ENCODE peak calls at places on chromosomes 11 and 22, in eight cellular contexts. One of them, this sample, is unnamed.

GRCh38 chr11:12103411-12104225 is 6.8 kb upstream of the MICAL2 start:
- DNase-seq in AG10803: no peak
- DNase-seq in transverse colon: no peak
- DNase-seq in tibial artery: peak
- DNase-seq in Panc1: no peak
- DNase-seq in cardiac fibroblast: no peak
- DNase-seq in coronary artery: peak
- DNase-seq in foreskin fibroblast: no peak
- DNase-seq in this sample: no peak

GRCh38 chr11:86035164-86035563 is 33.7 kb downstream of the PICALM start:
- DNase-seq in AG10803: no peak
- DNase-seq in transverse colon: no peak
- DNase-seq in tibial artery: no peak
- DNase-seq in Panc1: no peak
- DNase-seq in cardiac fibroblast: no peak
- DNase-seq in coronary artery: no peak
- DNase-seq in foreskin fibroblast: no peak
- DNase-seq in this sample: no peak

GRCh38 chr22:18068381-18068988 is 9.3 kb upstream of the PEX26 start:
- DNase-seq in AG10803: peak
- DNase-seq in transverse colon: no peak
- DNase-seq in tibial artery: peak
- DNase-seq in Panc1: no peak
- DNase-seq in cardiac fibroblast: peak
- DNase-seq in coronary artery: no peak
- DNase-seq in foreskin fibroblast: no peak
- DNase-seq in this sample: no peak

GRCh38 chr11:47376543-47377371 is 1.6 kb downstream of the SPI1 start:
- DNase-seq in AG10803: no peak
- DNase-seq in transverse colon: peak
- DNase-seq in tibial artery: no peak
- DNase-seq in Panc1: no peak
- DNase-seq in cardiac fibroblast: no peak
- DNase-seq in coronary artery: no peak
- DNase-seq in foreskin fibroblast: no peak
- DNase-seq in this sample: no peak

GRCh38 chr22:48691431-48691851 is 1136.2 kb downstream of the BRD1 start:
- DNase-seq in AG10803: no peak
- DNase-seq in transverse colon: no peak
- DNase-seq in tibial artery: no peak
- DNase-seq in Panc1: no peak
- DNase-seq in cardiac fibroblast: no peak
- DNase-seq in coronary artery: no peak
- DNase-seq in foreskin fibroblast: no peak
- DNase-seq in this sample: no peak

GRCh38 chr11:66861774-66862558 is 5.1 kb downstream of the LRFN4 start:
- DNase-seq in AG10803: no peak
- DNase-seq in transverse colon: no peak
- DNase-seq in tibial artery: no peak
- DNase-seq in Panc1: no peak
- DNase-seq in cardiac fibroblast: no peak
- DNase-seq in coronary artery: no peak
- DNase-seq in foreskin fibroblast: no peak
- DNase-seq in this sample: peak

GRCh38 chr11:61756452-61757212 is 4.2 kb downstream of the MYRF start:
- DNase-seq in AG10803: no peak
- DNase-seq in transverse colon: peak
- DNase-seq in tibial artery: no peak
- DNase-seq in Panc1: no peak
- DNase-seq in cardiac fibroblast: peak
- DNase-seq in coronary artery: no peak
- DNase-seq in foreskin fibroblast: peak
- DNase-seq in this sample: no peak

GRCh38 chr22:36299295-36299694 is 46.4 kb downstream of the APOL1 start:
- DNase-seq in AG10803: no peak
- DNase-seq in transverse colon: no peak
- DNase-seq in tibial artery: no peak
- DNase-seq in Panc1: no peak
- DNase-seq in cardiac fibroblast: no peak
- DNase-seq in coronary artery: no peak
- DNase-seq in foreskin fibroblast: no peak
- DNase-seq in this sample: no peak

GRCh38 chr22:19878461-19879247 is 24.0 kb upstream of the GNB1L start:
- DNase-seq in AG10803: peak
- DNase-seq in transverse colon: no peak
- DNase-seq in tibial artery: peak
- DNase-seq in Panc1: no peak
- DNase-seq in cardiac fibroblast: no peak
- DNase-seq in coronary artery: peak
- DNase-seq in foreskin fibroblast: peak
- DNase-seq in this sample: peak

GRCh38 chr11:134802598-134802997 is 390.6 kb upstream of the B3GAT1 start:
- DNase-seq in AG10803: no peak
- DNase-seq in transverse colon: no peak
- DNase-seq in tibial artery: no peak
- DNase-seq in Panc1: no peak
- DNase-seq in cardiac fibroblast: no peak
- DNase-seq in coronary artery: no peak
- DNase-seq in foreskin fibroblast: no peak
- DNase-seq in this sample: no peak

GRCh38 chr11:131685206-131685605 is 314.8 kb downstream of the NTM start:
- DNase-seq in AG10803: no peak
- DNase-seq in transverse colon: no peak
- DNase-seq in tibial artery: no peak
- DNase-seq in Panc1: no peak
- DNase-seq in cardiac fibroblast: no peak
- DNase-seq in coronary artery: no peak
- DNase-seq in foreskin fibroblast: no peak
- DNase-seq in this sample: no peak

GRCh38 chr22:43828711-43829447 is 16.8 kb upstream of the EFCAB6 start:
- DNase-seq in AG10803: peak
- DNase-seq in transverse colon: no peak
- DNase-seq in tibial artery: peak
- DNase-seq in Panc1: no peak
- DNase-seq in cardiac fibroblast: peak
- DNase-seq in coronary artery: peak
- DNase-seq in foreskin fibroblast: peak
- DNase-seq in this sample: peak

GRCh38 chr22:38882480-38882879 is 10.5 kb upstream of the CBX6 start:
- DNase-seq in AG10803: peak
- DNase-seq in transverse colon: no peak
- DNase-seq in tibial artery: peak
- DNase-seq in Panc1: no peak
- DNase-seq in cardiac fibroblast: peak
- DNase-seq in coronary artery: peak
- DNase-seq in foreskin fibroblast: peak
- DNase-seq in this sample: no peak

GRCh38 chr11:83122050-83122449 is 34.9 kb upstream of the PCF11 start:
- DNase-seq in AG10803: peak
- DNase-seq in transverse colon: no peak
- DNase-seq in tibial artery: no peak
- DNase-seq in Panc1: no peak
- DNase-seq in cardiac fibroblast: no peak
- DNase-seq in coronary artery: no peak
- DNase-seq in foreskin fibroblast: no peak
- DNase-seq in this sample: no peak

GRCh38 chr11:128776088-128776433 is 82.2 kb downstream of the FLI1 start:
- DNase-seq in AG10803: no peak
- DNase-seq in transverse colon: peak
- DNase-seq in tibial artery: no peak
- DNase-seq in Panc1: no peak
- DNase-seq in cardiac fibroblast: no peak
- DNase-seq in coronary artery: no peak
- DNase-seq in foreskin fibroblast: no peak
- DNase-seq in this sample: no peak

GRCh38 chr11:2943711-2944118 is 14.5 kb upstream of the PHLDA2 start:
- DNase-seq in AG10803: no peak
- DNase-seq in transverse colon: peak
- DNase-seq in tibial artery: no peak
- DNase-seq in Panc1: no peak
- DNase-seq in cardiac fibroblast: no peak
- DNase-seq in coronary artery: no peak
- DNase-seq in foreskin fibroblast: no peak
- DNase-seq in this sample: no peak

GRCh38 chr11:56849250-56849649 is 100.8 kb upstream of the OR9G4 start:
- DNase-seq in AG10803: no peak
- DNase-seq in transverse colon: no peak
- DNase-seq in tibial artery: no peak
- DNase-seq in Panc1: no peak
- DNase-seq in cardiac fibroblast: no peak
- DNase-seq in coronary artery: no peak
- DNase-seq in foreskin fibroblast: no peak
- DNase-seq in this sample: no peak

DNA sequence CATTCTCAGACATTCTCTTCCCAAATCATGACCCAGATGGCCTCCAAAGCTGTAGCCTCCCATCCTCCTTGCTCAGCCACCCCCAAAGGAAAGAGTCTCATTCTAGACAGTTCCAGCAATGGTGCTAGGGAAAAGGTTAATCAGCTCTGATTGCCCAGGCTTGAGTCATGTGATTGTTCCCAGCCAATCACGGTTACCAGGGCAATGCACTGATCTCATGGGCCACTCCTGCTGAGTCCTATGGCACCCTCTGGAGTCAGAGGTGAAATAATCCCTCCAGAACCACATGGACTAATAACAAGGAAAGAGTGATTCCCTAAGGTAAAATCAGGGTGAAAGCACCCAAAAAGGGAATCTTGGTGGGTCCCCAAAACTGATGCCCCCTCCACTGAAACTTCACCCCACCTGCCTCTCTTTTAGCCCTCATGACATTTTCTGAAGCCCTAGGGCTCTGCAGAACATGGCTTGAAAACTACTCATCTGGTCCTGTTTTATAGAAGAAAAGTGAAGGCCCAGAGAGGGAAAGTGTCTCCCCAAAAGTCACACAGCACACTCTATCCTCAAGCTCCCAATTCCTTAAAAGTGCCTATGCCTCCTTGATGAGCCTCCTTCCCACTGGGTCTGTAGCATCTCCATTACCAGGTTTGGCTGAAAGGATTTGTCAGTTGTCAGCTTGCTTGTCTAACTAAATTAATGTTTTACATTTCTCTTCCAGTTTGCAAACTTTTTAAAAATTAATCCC is 203.7 kb downstream of the MN1 start:
- DNase-seq in AG10803: no peak
- DNase-seq in transverse colon: no peak
- DNase-seq in tibial artery: no peak
- DNase-seq in Panc1: no peak
- DNase-seq in cardiac fibroblast: no peak
- DNase-seq in coronary artery: no peak
- DNase-seq in foreskin fibroblast: no peak
- DNase-seq in this sample: no peak
- TF ChIP-seq CTCF in AG10803: no peak
- TF ChIP-seq CTCF in transverse colon: no peak
- TF ChIP-seq CTCF in tibial artery: no peak
- TF ChIP-seq CTCF in Panc1: no peak
- TF ChIP-seq CTCF in cardiac fibroblast: no peak
- TF ChIP-seq CTCF in coronary artery: no peak
- TF ChIP-seq CTCF in foreskin fibroblast: no peak
- TF ChIP-seq CTCF in this sample: no peak

DNA sequence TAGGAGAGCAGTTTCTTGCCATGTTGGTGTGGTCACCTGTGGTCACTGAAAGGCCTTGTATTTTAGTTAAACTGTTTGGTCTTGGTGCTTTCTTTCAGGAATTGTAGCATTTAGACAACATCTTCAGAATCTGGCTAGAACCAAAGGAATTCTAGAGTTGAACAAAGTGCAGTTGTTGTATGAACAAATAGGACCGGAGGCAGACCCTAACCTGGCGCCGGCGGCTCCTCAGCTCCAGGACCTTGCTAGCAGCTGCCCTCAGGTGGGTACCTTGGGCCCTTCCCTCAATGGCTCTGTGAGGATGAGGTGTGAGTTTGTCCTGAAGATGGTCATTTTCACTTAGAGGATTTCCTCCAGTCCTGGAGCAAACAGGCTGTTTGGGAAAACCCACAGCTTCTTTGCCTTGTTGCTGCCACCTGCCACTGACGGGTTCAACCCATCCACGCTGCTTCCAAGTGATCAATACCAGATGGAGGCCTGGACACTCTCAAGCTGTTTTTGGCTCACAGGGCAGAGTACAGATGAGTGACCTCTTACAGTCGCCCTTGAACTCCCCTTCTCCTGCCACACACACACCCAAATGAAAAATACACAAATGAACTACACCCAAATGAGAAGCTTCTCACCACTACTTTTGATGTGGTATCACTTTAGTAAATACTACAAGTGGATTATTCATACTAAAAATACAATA is 45.2 kb downstream of the PPP2R1B start:
- DNase-seq in AG10803: no peak
- DNase-seq in transverse colon: no peak
- DNase-seq in tibial artery: no peak
- DNase-seq in Panc1: no peak
- DNase-seq in cardiac fibroblast: no peak
- DNase-seq in coronary artery: no peak
- DNase-seq in foreskin fibroblast: no peak
- DNase-seq in this sample: no peak
- TF ChIP-seq CTCF in AG10803: no peak
- TF ChIP-seq CTCF in transverse colon: no peak
- TF ChIP-seq CTCF in tibial artery: no peak
- TF ChIP-seq CTCF in Panc1: no peak
- TF ChIP-seq CTCF in cardiac fibroblast: no peak
- TF ChIP-seq CTCF in coronary artery: no peak
- TF ChIP-seq CTCF in foreskin fibroblast: no peak
- TF ChIP-seq CTCF in this sample: no peak

DNA sequence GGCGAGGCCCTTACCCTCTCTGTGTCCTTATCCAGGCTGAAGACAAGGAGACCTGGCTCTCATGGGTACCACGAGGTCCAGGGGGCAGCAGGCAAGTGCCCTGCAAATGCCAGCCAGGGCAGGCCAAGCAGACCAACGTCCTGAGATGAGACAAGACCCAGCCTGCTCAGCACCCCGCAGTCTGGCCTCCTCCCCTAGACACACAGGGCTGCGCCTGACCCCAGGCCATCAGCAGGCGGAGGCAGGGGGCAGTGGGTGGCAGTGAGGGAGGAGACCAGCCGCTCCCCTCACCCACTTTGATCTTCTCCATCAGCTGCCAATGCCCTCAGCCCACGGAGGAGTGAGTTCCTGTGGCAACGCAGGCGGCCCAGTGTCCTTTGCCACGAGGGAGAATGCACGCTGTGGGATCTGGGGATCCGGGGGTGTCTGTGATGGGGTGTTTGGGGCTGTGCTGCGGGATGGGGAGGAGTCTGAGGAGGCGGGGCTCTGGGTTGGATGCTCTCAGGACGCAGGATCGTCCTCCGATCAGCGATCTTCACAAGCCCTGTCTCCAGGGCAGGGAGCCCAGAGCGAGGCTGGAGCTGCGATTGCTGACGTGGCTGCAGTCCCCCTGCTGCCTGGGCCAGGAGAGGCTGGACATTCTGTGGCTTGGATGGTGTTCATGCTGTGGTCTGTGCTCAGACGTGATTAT is 30.5 kb upstream of the PPARA start:
- DNase-seq in AG10803: peak
- DNase-seq in transverse colon: no peak
- DNase-seq in tibial artery: no peak
- DNase-seq in Panc1: no peak
- DNase-seq in cardiac fibroblast: peak
- DNase-seq in coronary artery: no peak
- DNase-seq in foreskin fibroblast: peak
- DNase-seq in this sample: no peak
- TF ChIP-seq CTCF in AG10803: peak
- TF ChIP-seq CTCF in transverse colon: no peak
- TF ChIP-seq CTCF in tibial artery: no peak
- TF ChIP-seq CTCF in Panc1: no peak
- TF ChIP-seq CTCF in cardiac fibroblast: peak
- TF ChIP-seq CTCF in coronary artery: no peak
- TF ChIP-seq CTCF in foreskin fibroblast: peak
- TF ChIP-seq CTCF in this sample: no peak

GRCh38 chr11:34359548-34359891 is 1.7 kb upstream of the ABTB2 start:
- DNase-seq in AG10803: no peak
- DNase-seq in transverse colon: no peak
- DNase-seq in tibial artery: no peak
- DNase-seq in Panc1: no peak
- DNase-seq in cardiac fibroblast: no peak
- DNase-seq in coronary artery: no peak
- DNase-seq in foreskin fibroblast: no peak
- DNase-seq in this sample: no peak
- TF ChIP-seq CTCF in AG10803: no peak
- TF ChIP-seq CTCF in transverse colon: peak
- TF ChIP-seq CTCF in tibial artery: peak
- TF ChIP-seq CTCF in Panc1: peak
- TF ChIP-seq CTCF in cardiac fibroblast: no peak
- TF ChIP-seq CTCF in coronary artery: peak
- TF ChIP-seq CTCF in foreskin fibroblast: no peak
- TF ChIP-seq CTCF in this sample: peak

This sample was measured in glutamatergic neuron.